ENCODE peak calls at places on chromosomes 1 and 21, in seven cellular contexts. One of them, this sample, is unnamed. For H3K4me1, the result is how much of the 10 kb centered on the place peaks cover.

GRCh38 chr1:31437433-31438037 is 24.5 kb downstream of the SERINC2 start:
- DNase-seq in small intestine: no peak
- DNase-seq in lung: no peak
- DNase-seq in HCT116: no peak
- DNase-seq in CD8-positive, alpha-beta memory T cell: no peak
- DNase-seq in PC-3: no peak
- DNase-seq in heart right ventricle: no peak
- DNase-seq in this sample: no peak

GRCh38 chr1:209162651-209163050 is 420.9 kb upstream of the CAMK1G start:
- DNase-seq in small intestine: no peak
- DNase-seq in heart right ventricle: no peak
- DNase-seq in CD8-positive, alpha-beta memory T cell: no peak
- DNase-seq in lung: no peak
- DNase-seq in PC-3: no peak
- DNase-seq in HCT116: no peak
- DNase-seq in this sample: no peak

GRCh38 chr1:43565600-43566360 is 35.1 kb downstream of the PTPRF start:
- DNase-seq in heart right ventricle: peak
- DNase-seq in PC-3: no peak
- DNase-seq in HCT116: no peak
- DNase-seq in lung: no peak
- DNase-seq in small intestine: no peak
- DNase-seq in CD8-positive, alpha-beta memory T cell: no peak
- DNase-seq in this sample: peak

GRCh38 chr1:118077331-118078055 is 107.5 kb downstream of the SPAG17 start:
- DNase-seq in heart right ventricle: no peak
- DNase-seq in CD8-positive, alpha-beta memory T cell: no peak
- DNase-seq in PC-3: peak
- DNase-seq in lung: no peak
- DNase-seq in small intestine: peak
- DNase-seq in HCT116: peak
- DNase-seq in this sample: peak

GRCh38 chr21:29371464-29371863 is 72.7 kb downstream of the BACH1 start:
- DNase-seq in CD8-positive, alpha-beta memory T cell: no peak
- DNase-seq in PC-3: no peak
- DNase-seq in heart right ventricle: no peak
- DNase-seq in lung: no peak
- DNase-seq in HCT116: no peak
- DNase-seq in small intestine: no peak
- DNase-seq in this sample: no peak

GRCh38 chr1:246214708-246215504 is 292.2 kb downstream of the SMYD3 start:
- DNase-seq in PC-3: peak
- DNase-seq in HCT116: no peak
- DNase-seq in CD8-positive, alpha-beta memory T cell: no peak
- DNase-seq in small intestine: no peak
- DNase-seq in heart right ventricle: no peak
- DNase-seq in lung: peak
- DNase-seq in this sample: peak

GRCh38 chr1:156295391-156295947 is at the start of gene GLMP:
- DNase-seq in heart right ventricle: peak
- DNase-seq in lung: peak
- DNase-seq in small intestine: peak
- DNase-seq in CD8-positive, alpha-beta memory T cell: peak
- DNase-seq in HCT116: peak
- DNase-seq in PC-3: peak
- DNase-seq in this sample: peak

GRCh38 chr1:12276225-12276624 is 46.4 kb downstream of the VPS13D start:
- DNase-seq in PC-3: peak
- DNase-seq in CD8-positive, alpha-beta memory T cell: no peak
- DNase-seq in lung: no peak
- DNase-seq in small intestine: peak
- DNase-seq in HCT116: no peak
- DNase-seq in heart right ventricle: no peak
- DNase-seq in this sample: no peak

GRCh38 chr1:211487082-211487481 is 4.9 kb downstream of the RD3 start:
- DNase-seq in PC-3: no peak
- DNase-seq in lung: no peak
- DNase-seq in small intestine: no peak
- DNase-seq in HCT116: no peak
- DNase-seq in heart right ventricle: no peak
- DNase-seq in CD8-positive, alpha-beta memory T cell: no peak
- DNase-seq in this sample: no peak

GRCh38 chr1:201053155-201053860 is 29.8 kb upstream of the KIF21B start:
- DNase-seq in PC-3: peak
- DNase-seq in heart right ventricle: no peak
- DNase-seq in small intestine: no peak
- DNase-seq in lung: no peak
- DNase-seq in HCT116: no peak
- DNase-seq in CD8-positive, alpha-beta memory T cell: no peak
- DNase-seq in this sample: no peak

GRCh38 chr1:201051399-201051798 is 27.9 kb upstream of the KIF21B start:
- DNase-seq in small intestine: no peak
- DNase-seq in HCT116: no peak
- DNase-seq in heart right ventricle: no peak
- DNase-seq in CD8-positive, alpha-beta memory T cell: no peak
- DNase-seq in PC-3: no peak
- DNase-seq in lung: no peak
- DNase-seq in this sample: no peak

GRCh38 chr1:201050515-201051277 is 27.2 kb upstream of the KIF21B start:
- DNase-seq in PC-3: no peak
- DNase-seq in HCT116: no peak
- DNase-seq in small intestine: peak
- DNase-seq in heart right ventricle: no peak
- DNase-seq in lung: no peak
- DNase-seq in CD8-positive, alpha-beta memory T cell: no peak
- DNase-seq in this sample: no peak

GRCh38 chr1:201049248-201049831 is 25.8 kb upstream of the KIF21B start:
- DNase-seq in heart right ventricle: no peak
- DNase-seq in HCT116: no peak
- DNase-seq in lung: no peak
- DNase-seq in CD8-positive, alpha-beta memory T cell: no peak
- DNase-seq in small intestine: no peak
- DNase-seq in PC-3: no peak
- DNase-seq in this sample: no peak

DNA sequence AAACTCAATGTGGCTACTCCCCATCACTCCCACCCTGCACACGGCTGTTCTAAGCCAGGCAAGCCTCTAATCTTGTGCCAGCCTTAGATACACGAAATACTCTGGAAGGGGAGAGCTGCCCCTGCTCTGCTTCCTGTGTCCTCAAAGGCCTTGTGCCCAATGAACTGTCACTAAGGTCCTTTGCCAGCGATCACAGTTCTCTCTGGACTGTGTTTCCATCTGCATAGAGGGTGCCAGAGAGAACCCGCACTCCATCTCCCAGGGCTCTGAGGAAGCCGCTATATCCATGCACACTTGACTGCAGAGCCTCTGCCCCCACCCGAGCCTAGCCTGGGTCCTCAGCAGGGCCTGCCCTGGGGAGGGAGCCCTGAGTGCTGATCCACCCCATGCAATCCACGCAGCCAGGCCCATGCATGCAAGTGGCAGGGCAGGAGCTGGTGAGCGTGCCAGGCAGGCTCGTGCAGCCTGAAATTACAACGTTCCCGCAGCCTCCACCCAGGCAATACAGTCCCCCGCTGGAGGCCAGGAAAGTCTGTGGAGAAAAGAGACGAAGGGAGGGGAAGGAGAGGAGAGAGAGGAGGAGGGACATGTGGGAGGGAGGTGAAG is 30.6 kb upstream of the KIF21B start:
- DNase-seq in CD8-positive, alpha-beta memory T cell: no peak
- DNase-seq in PC-3: no peak
- DNase-seq in small intestine: no peak
- DNase-seq in lung: no peak
- DNase-seq in heart right ventricle: no peak
- DNase-seq in HCT116: no peak
- DNase-seq in this sample: no peak
- H3K4me1 ChIP-seq in CD8-positive, alpha-beta memory T cell: under half
- H3K4me1 ChIP-seq in PC-3: under half
- H3K4me1 ChIP-seq in small intestine: under half
- H3K4me1 ChIP-seq in lung: under half
- H3K4me1 ChIP-seq in heart right ventricle: under half
- H3K4me1 ChIP-seq in HCT116: under half
- H3K4me1 ChIP-seq in this sample: under half

GRCh38 chr1:203405703-203406430 is 54.9 kb upstream of the FMOD start:
- DNase-seq in HCT116: no peak
- DNase-seq in PC-3: no peak
- DNase-seq in lung: no peak
- DNase-seq in heart right ventricle: no peak
- DNase-seq in small intestine: no peak
- DNase-seq in CD8-positive, alpha-beta memory T cell: no peak
- DNase-seq in this sample: no peak

GRCh38 chr1:203403586-203403985 is 52.7 kb upstream of the FMOD start:
- DNase-seq in lung: no peak
- DNase-seq in heart right ventricle: no peak
- DNase-seq in CD8-positive, alpha-beta memory T cell: no peak
- DNase-seq in PC-3: no peak
- DNase-seq in small intestine: no peak
- DNase-seq in HCT116: no peak
- DNase-seq in this sample: no peak

GRCh38 chr1:203404546-203404945 is 53.6 kb upstream of the FMOD start:
- DNase-seq in small intestine: no peak
- DNase-seq in CD8-positive, alpha-beta memory T cell: no peak
- DNase-seq in PC-3: no peak
- DNase-seq in lung: no peak
- DNase-seq in heart right ventricle: no peak
- DNase-seq in HCT116: no peak
- DNase-seq in this sample: no peak

GRCh38 chr1:203401151-203401550 is 50.2 kb upstream of the FMOD start:
- DNase-seq in PC-3: no peak
- DNase-seq in HCT116: no peak
- DNase-seq in small intestine: no peak
- DNase-seq in heart right ventricle: no peak
- DNase-seq in CD8-positive, alpha-beta memory T cell: no peak
- DNase-seq in lung: no peak
- DNase-seq in this sample: no peak

GRCh38 chr1:203402609-203403337 is 51.9 kb upstream of the FMOD start:
- DNase-seq in CD8-positive, alpha-beta memory T cell: no peak
- DNase-seq in PC-3: no peak
- DNase-seq in small intestine: no peak
- DNase-seq in heart right ventricle: no peak
- DNase-seq in lung: no peak
- DNase-seq in HCT116: no peak
- DNase-seq in this sample: peak
- H3K4me1 ChIP-seq in CD8-positive, alpha-beta memory T cell: under half
- H3K4me1 ChIP-seq in PC-3: under half
- H3K4me1 ChIP-seq in small intestine: under half
- H3K4me1 ChIP-seq in heart right ventricle: under half
- H3K4me1 ChIP-seq in lung: under half
- H3K4me1 ChIP-seq in HCT116: under half
- H3K4me1 ChIP-seq in this sample: under half

DNA sequence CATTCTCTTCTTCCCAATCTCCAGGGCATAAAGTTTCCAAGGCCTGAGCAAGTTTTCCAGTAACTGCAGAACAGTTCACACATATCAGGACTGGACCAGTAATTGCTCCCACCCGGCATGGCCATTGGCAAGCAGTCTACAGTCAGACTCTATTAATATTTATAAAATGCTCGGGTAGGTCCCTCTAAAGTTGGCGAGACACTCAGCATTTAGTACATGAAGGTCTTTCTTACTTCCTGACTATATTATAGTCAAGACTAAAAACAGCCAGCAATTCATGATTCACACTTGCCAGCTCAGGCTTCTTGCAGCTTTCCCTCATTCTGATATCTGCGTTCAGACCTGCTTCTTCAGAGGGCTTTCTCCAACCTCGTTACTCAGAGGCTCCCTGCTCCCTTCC is 25.4 kb downstream of the GADD45A start:
- DNase-seq in HCT116: no peak
- DNase-seq in lung: no peak
- DNase-seq in small intestine: no peak
- DNase-seq in PC-3: peak
- DNase-seq in CD8-positive, alpha-beta memory T cell: no peak
- DNase-seq in heart right ventricle: no peak
- DNase-seq in this sample: no peak
- H3K4me1 ChIP-seq in HCT116: half or more
- H3K4me1 ChIP-seq in lung: under half
- H3K4me1 ChIP-seq in small intestine: under half
- H3K4me1 ChIP-seq in PC-3: half or more
- H3K4me1 ChIP-seq in CD8-positive, alpha-beta memory T cell: under half
- H3K4me1 ChIP-seq in heart right ventricle: under half
- H3K4me1 ChIP-seq in this sample: half or more

GRCh38 chr1:202586018-202586821 is 124.0 kb downstream of the SYT2 start:
- DNase-seq in PC-3: peak
- DNase-seq in small intestine: no peak
- DNase-seq in heart right ventricle: peak
- DNase-seq in CD8-positive, alpha-beta memory T cell: no peak
- DNase-seq in lung: no peak
- DNase-seq in HCT116: no peak
- DNase-seq in this sample: peak

GRCh38 chr1:202585591-202585934 is 124.7 kb downstream of the SYT2 start:
- DNase-seq in PC-3: no peak
- DNase-seq in lung: no peak
- DNase-seq in heart right ventricle: no peak
- DNase-seq in CD8-positive, alpha-beta memory T cell: no peak
- DNase-seq in HCT116: no peak
- DNase-seq in small intestine: no peak
- DNase-seq in this sample: no peak

GRCh38 chr1:202587859-202588480 is 122.3 kb downstream of the SYT2 start:
- DNase-seq in lung: no peak
- DNase-seq in CD8-positive, alpha-beta memory T cell: no peak
- DNase-seq in heart right ventricle: no peak
- DNase-seq in small intestine: no peak
- DNase-seq in HCT116: no peak
- DNase-seq in PC-3: no peak
- DNase-seq in this sample: no peak

GRCh38 chr1:202588644-202589189 is 121.5 kb downstream of the SYT2 start:
- DNase-seq in lung: no peak
- DNase-seq in heart right ventricle: no peak
- DNase-seq in CD8-positive, alpha-beta memory T cell: no peak
- DNase-seq in HCT116: peak
- DNase-seq in PC-3: peak
- DNase-seq in small intestine: no peak
- DNase-seq in this sample: no peak

DNA sequence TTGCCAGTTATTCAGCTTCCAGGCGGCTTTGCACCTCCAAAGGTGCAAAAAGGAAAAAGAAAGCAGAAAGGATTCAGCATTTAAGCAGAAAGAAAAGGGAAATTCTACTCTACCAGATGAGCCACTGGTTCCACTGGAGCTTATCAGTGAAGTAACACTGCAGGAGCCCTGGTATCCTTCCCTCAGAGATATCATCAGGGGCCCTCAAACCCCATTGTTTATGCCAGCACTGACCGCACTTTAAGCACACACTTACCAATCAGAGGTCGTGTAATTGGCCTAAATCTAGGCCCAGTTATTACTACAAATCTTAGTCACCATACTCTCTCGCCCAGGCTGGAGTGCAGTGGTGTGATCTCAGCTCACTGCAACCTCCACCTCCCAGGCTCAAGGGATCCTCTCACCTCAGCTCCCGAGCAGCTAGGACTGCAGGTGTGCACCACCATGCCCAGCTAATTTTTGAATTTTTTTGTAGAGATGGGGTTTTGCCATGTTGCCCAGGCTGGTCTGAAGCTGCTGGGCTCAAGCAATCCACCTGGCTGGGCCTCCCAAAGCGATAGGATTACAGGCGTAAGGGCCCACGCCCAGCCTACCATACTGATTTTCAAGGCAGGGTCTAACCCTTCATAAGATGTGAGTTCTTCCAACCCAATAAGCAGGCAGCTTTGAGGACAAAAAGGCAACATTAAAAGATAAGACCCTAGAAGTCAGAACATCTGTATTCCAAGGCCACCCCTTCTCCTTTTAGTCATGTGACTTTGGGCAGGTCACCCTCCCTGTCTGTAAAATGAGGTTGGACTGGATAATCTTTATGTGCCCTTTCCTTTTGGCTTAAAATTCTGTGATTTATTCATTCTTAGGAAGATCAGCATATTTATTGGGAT is 125.3 kb downstream of the SYT2 start:
- DNase-seq in small intestine: no peak
- DNase-seq in HCT116: no peak
- DNase-seq in PC-3: no peak
- DNase-seq in CD8-positive, alpha-beta memory T cell: no peak
- DNase-seq in heart right ventricle: no peak
- DNase-seq in lung: no peak
- DNase-seq in this sample: no peak
- H3K4me1 ChIP-seq in small intestine: under half
- H3K4me1 ChIP-seq in HCT116: under half
- H3K4me1 ChIP-seq in PC-3: under half
- H3K4me1 ChIP-seq in CD8-positive, alpha-beta memory T cell: under half
- H3K4me1 ChIP-seq in heart right ventricle: half or more
- H3K4me1 ChIP-seq in lung: under half
- H3K4me1 ChIP-seq in this sample: half or more

This sample was measured in SJSA1.